ENCODE peak calls at places on chromosomes 13 and 19, in six cellular contexts. M is cardiac fibroblast; H is cardiac muscle cell; N is activated CD4-positive, alpha-beta T cell treated with anti-CD3 and anti-CD28 coated beads, Interleukin-2, amount 50 U/mL, for 24 hours; T is central memory CD4-positive, alpha-beta T cell; X is ACHN. V is an unnamed sample.
A peak's percentile ranks its signal among the peaks of the same experiment; 100 is the strongest.

GRCh38 chr13:95083758-95084157 is 217.5 kb downstream of the ABCC4 start:
- DNase-seq in N (no peak), H (peak; percentile 56), T (no peak), X (no peak), M (peak; percentile 49), V (no peak)

GRCh38 chr19:6271251-6271650 is 8.5 kb downstream of the MLLT1 start:
- DNase-seq in T (no peak), M (peak; percentile 67), N (no peak), H (no peak), X (no peak), V (no peak)

GRCh38 chr13:87052731-87053130 is 618.4 kb upstream of the SLITRK5 start:
- DNase-seq in H (no peak), M (no peak), X (no peak), T (no peak), N (no peak), V (peak; percentile 16)

GRCh38 chr19:35585844-35586243 is at the start of gene PMIS2:
- DNase-seq in M (no peak), H (no peak), N (no peak), X (no peak), T (no peak), V (no peak)

GRCh38 chr19:57888494-57889231 is at the start of gene ZNF814:
- DNase-seq in H (peak; percentile 91), X (no peak), N (peak; percentile 76), T (peak; percentile 76), M (peak; percentile 90), V (peak; percentile 61)

GRCh38 chr13:27794075-27794691 is 1.9 kb downstream of the GSX1 start:
- DNase-seq in X (no peak), N (no peak), T (no peak), H (no peak), M (no peak), V (no peak)

GRCh38 chr19:53670345-53670744 is 38.5 kb downstream of the DPRX start:
- DNase-seq in H (no peak), T (no peak), X (no peak), M (no peak), N (no peak), V (no peak)

GRCh38 chr13:30743319-30744055 is 8.1 kb downstream of the ALOX5AP start:
- DNase-seq in M (peak; percentile 96), X (peak; percentile 91), N (no peak), T (no peak), H (peak; percentile 98), V (peak; percentile 91)

GRCh38 chr13:107767119-107767518 is 448.2 kb downstream of the LIG4 start:
- DNase-seq in T (no peak), X (peak; percentile 36), N (no peak), H (no peak), M (no peak), V (no peak)

GRCh38 chr13:101706651-101707050 is 254.2 kb downstream of the ITGBL1 start:
- DNase-seq in N (no peak), X (peak; percentile 57), M (peak; percentile 77), H (peak; percentile 74), T (peak; percentile 26), V (peak; percentile 96)

GRCh38 chr19:22945560-22945959 is 57.4 kb downstream of the ZNF728 start:
- DNase-seq in X (peak; percentile 4), T (no peak), N (no peak), H (peak; percentile 23), M (peak; percentile 16), V (peak; percentile 1)

GRCh38 chr19:35509018-35509652 is 4.3 kb downstream of the DMKN start:
- DNase-seq in X (peak; percentile 22), T (peak; percentile 23), N (no peak), M (no peak), H (no peak), V (no peak)

GRCh38 chr13:45048890-45049407 is 59.6 kb downstream of the GPALPP1 start:
- DNase-seq in T (no peak), X (no peak), N (no peak), M (no peak), H (no peak), V (no peak)

GRCh38 chr13:102965802-102966201 is 100.4 kb downstream of the SLC10A2 start:
- DNase-seq in N (no peak), T (no peak), H (no peak), X (no peak), M (no peak), V (no peak)

GRCh38 chr19:18301718-18302111 is 20.3 kb upstream of the JUND start:
- DNase-seq in X (no peak), N (no peak), T (no peak), H (no peak), M (no peak), V (no peak)

GRCh38 chr13:54647275-54647674 is 1618.7 kb downstream of the OLFM4 start:
- DNase-seq in T (no peak), N (no peak), H (no peak), M (no peak), X (no peak), V (no peak)

GRCh38 chr13:42420304-42420703 is 148.4 kb downstream of the AKAP11 start:
- DNase-seq in T (no peak), N (no peak), H (no peak), M (no peak), X (no peak), V (no peak)

GRCh38 chr13:44710576-44710975 is 134.4 kb upstream of the TSC22D1 start:
- DNase-seq in X (peak; percentile 70), N (no peak), M (peak; percentile 90), T (no peak), H (peak; percentile 86), V (peak; percentile 93)

GRCh38 chr19:18428173-18428836 is 9.1 kb downstream of the SSBP4 start:
- DNase-seq in H (no peak), T (no peak), N (no peak), X (no peak), M (no peak), V (no peak)

GRCh38 chr19:3249408-3249807 is 24.9 kb downstream of the CELF5 start:
- DNase-seq in X (no peak), H (no peak), N (no peak), T (no peak), M (no peak), V (no peak)

GRCh38 chr13:95463516-95463915 is 89.0 kb upstream of the CLDN10 start:
- DNase-seq in M (no peak), T (no peak), H (peak; percentile 29), N (no peak), X (no peak), V (no peak)

GRCh38 chr19:40831502-40832430 is 18.5 kb downstream of the CYP2A6 start:
- DNase-seq in T (no peak), X (no peak), N (no peak), M (peak; percentile 96), H (peak; percentile 98), V (peak; percentile 29)

GRCh38 chr19:16860996-16861395 is 27.8 kb upstream of the F2RL3 start:
- DNase-seq in N (no peak), M (no peak), H (no peak), T (no peak), X (no peak), V (no peak)

GRCh38 chr13:50208826-50209335 is 193.6 kb downstream of the KCNRG start:
- DNase-seq in X (peak; percentile 50), T (no peak), M (peak; percentile 91), H (peak; percentile 92), N (no peak), V (peak; percentile 82)

GRCh38 chr19:29188704-29189375 is 24.1 kb downstream of the UQCRFS1 start:
- DNase-seq in T (no peak), N (no peak), X (no peak), M (peak; percentile 23), H (peak; percentile 6), V (no peak)

GRCh38 chr19:6761053-6761676 is 6.1 kb downstream of the SH2D3A start:
- DNase-seq in N (no peak), H (no peak), X (no peak), M (no peak), T (no peak), V (no peak)

GRCh38 chr13:29802621-29803020 is 47.8 kb downstream of the UBL3 start:
- DNase-seq in T (no peak), M (peak; percentile 8), N (no peak), X (no peak), H (peak; percentile 9), V (no peak)

GRCh38 chr13:27374650-27375049 is 49.8 kb upstream of the GTF3A start:
- DNase-seq in N (no peak), T (peak; percentile 35), M (peak; percentile 85), X (peak; percentile 82), H (peak; percentile 86), V (peak; percentile 47)

V was measured in astrocyte of the cerebellum.